ENCODE peak calls at places on chromosomes 11 and 22, in seven cellular contexts. One of them, this sample, is unnamed.
A peak's percentile ranks its signal among the peaks of the same experiment; 100 is the strongest.

GRCh38 chr11:3231851-3232744 is at the start of gene MRGPRE:
- DNase-seq in astrocyte: no peak
- DNase-seq in fibroblast of lung: no peak
- DNase-seq in K562: peak; percentile 85
- DNase-seq in PC-3: no peak
- DNase-seq in mesenchymal stem cell: no peak
- DNase-seq in IMR-90: no peak
- DNase-seq in this sample: no peak

GRCh38 chr11:13011366-13012036 is 2.4 kb downstream of the RASSF10 start:
- DNase-seq in astrocyte: no peak
- DNase-seq in mesenchymal stem cell: no peak
- DNase-seq in IMR-90: no peak
- DNase-seq in fibroblast of lung: no peak
- DNase-seq in PC-3: no peak
- DNase-seq in K562: no peak
- DNase-seq in this sample: no peak

GRCh38 chr11:35352107-35352888 is 67.1 kb downstream of the SLC1A2 start:
- DNase-seq in fibroblast of lung: peak; percentile 80
- DNase-seq in astrocyte: peak; percentile 85
- DNase-seq in mesenchymal stem cell: no peak
- DNase-seq in K562: peak; percentile 82
- DNase-seq in IMR-90: peak; percentile 84
- DNase-seq in PC-3: no peak
- DNase-seq in this sample: no peak

GRCh38 chr11:75591371-75591770 is 29.3 kb downstream of the SERPINH1 start:
- DNase-seq in PC-3: no peak
- DNase-seq in fibroblast of lung: no peak
- DNase-seq in K562: no peak
- DNase-seq in astrocyte: no peak
- DNase-seq in IMR-90: no peak
- DNase-seq in mesenchymal stem cell: no peak
- DNase-seq in this sample: no peak

GRCh38 chr22:25494774-25495173 is 69.7 kb upstream of the GRK3 start:
- DNase-seq in PC-3: no peak
- DNase-seq in mesenchymal stem cell: no peak
- DNase-seq in K562: peak; percentile 14
- DNase-seq in astrocyte: no peak
- DNase-seq in IMR-90: no peak
- DNase-seq in fibroblast of lung: no peak
- DNase-seq in this sample: peak; percentile 9

GRCh38 chr11:64211181-64211872 is 4.8 kb downstream of the FERMT3 start:
- DNase-seq in astrocyte: no peak
- DNase-seq in fibroblast of lung: no peak
- DNase-seq in K562: no peak
- DNase-seq in IMR-90: no peak
- DNase-seq in PC-3: no peak
- DNase-seq in mesenchymal stem cell: no peak
- DNase-seq in this sample: no peak

GRCh38 chr22:28139993-28140392 is 220.9 kb upstream of the PITPNB start:
- DNase-seq in IMR-90: peak; percentile 93
- DNase-seq in K562: no peak
- DNase-seq in fibroblast of lung: peak; percentile 66
- DNase-seq in PC-3: peak; percentile 37
- DNase-seq in astrocyte: peak; percentile 96
- DNase-seq in mesenchymal stem cell: peak; percentile 85
- DNase-seq in this sample: no peak

GRCh38 chr11:27600656-27601055 is 94.1 kb upstream of the LIN7C start:
- DNase-seq in K562: no peak
- DNase-seq in IMR-90: no peak
- DNase-seq in PC-3: no peak
- DNase-seq in fibroblast of lung: no peak
- DNase-seq in astrocyte: no peak
- DNase-seq in mesenchymal stem cell: no peak
- DNase-seq in this sample: no peak

GRCh38 chr11:113006916-113007445 is 45.8 kb downstream of the NCAM1 start:
- DNase-seq in fibroblast of lung: no peak
- DNase-seq in mesenchymal stem cell: no peak
- DNase-seq in K562: no peak
- DNase-seq in astrocyte: peak; percentile 22
- DNase-seq in PC-3: no peak
- DNase-seq in IMR-90: no peak
- DNase-seq in this sample: peak; percentile 62

GRCh38 chr11:114192841-114193389 is 103.3 kb upstream of the NNMT start:
- DNase-seq in fibroblast of lung: no peak
- DNase-seq in IMR-90: no peak
- DNase-seq in K562: peak; percentile 23
- DNase-seq in mesenchymal stem cell: no peak
- DNase-seq in PC-3: no peak
- DNase-seq in astrocyte: no peak
- DNase-seq in this sample: peak; percentile 27

GRCh38 chr11:98455500-98456186 is 565.1 kb upstream of the CNTN5 start:
- DNase-seq in mesenchymal stem cell: no peak
- DNase-seq in PC-3: peak; percentile 32
- DNase-seq in IMR-90: no peak
- DNase-seq in K562: peak; percentile 26
- DNase-seq in fibroblast of lung: no peak
- DNase-seq in astrocyte: no peak
- DNase-seq in this sample: peak; percentile 36

GRCh38 chr11:1197431-1197885 is 25.4 kb upstream of the MUC5B start:
- DNase-seq in K562: no peak
- DNase-seq in PC-3: no peak
- DNase-seq in IMR-90: no peak
- DNase-seq in mesenchymal stem cell: no peak
- DNase-seq in astrocyte: no peak
- DNase-seq in fibroblast of lung: no peak
- DNase-seq in this sample: no peak

GRCh38 chr22:19266547-19267086 is 24.9 kb downstream of the CLTCL1 start:
- DNase-seq in astrocyte: no peak
- DNase-seq in K562: no peak
- DNase-seq in IMR-90: no peak
- DNase-seq in mesenchymal stem cell: no peak
- DNase-seq in PC-3: no peak
- DNase-seq in fibroblast of lung: no peak
- DNase-seq in this sample: no peak

GRCh38 chr11:12599408-12600143 is 74.6 kb upstream of the TEAD1 start:
- DNase-seq in PC-3: peak; percentile 42
- DNase-seq in fibroblast of lung: no peak
- DNase-seq in IMR-90: no peak
- DNase-seq in astrocyte: no peak
- DNase-seq in mesenchymal stem cell: peak; percentile 12
- DNase-seq in K562: peak; percentile 80
- DNase-seq in this sample: peak; percentile 71

GRCh38 chr11:69295995-69296889 is 2.3 kb downstream of the MYEOV start:
- DNase-seq in PC-3: peak; percentile 53
- DNase-seq in IMR-90: peak; percentile 74
- DNase-seq in K562: peak; percentile 53
- DNase-seq in fibroblast of lung: peak; percentile 92
- DNase-seq in astrocyte: no peak
- DNase-seq in mesenchymal stem cell: peak; percentile 97
- DNase-seq in this sample: no peak

GRCh38 chr11:85196955-85197354 is 430.2 kb downstream of the DLG2 start:
- DNase-seq in mesenchymal stem cell: no peak
- DNase-seq in fibroblast of lung: no peak
- DNase-seq in astrocyte: no peak
- DNase-seq in K562: no peak
- DNase-seq in IMR-90: no peak
- DNase-seq in PC-3: no peak
- DNase-seq in this sample: no peak

GRCh38 chr11:62705401-62705800 is 1.8 kb downstream of the BSCL2 start:
- DNase-seq in fibroblast of lung: no peak
- DNase-seq in IMR-90: no peak
- DNase-seq in K562: no peak
- DNase-seq in PC-3: peak; percentile 43
- DNase-seq in astrocyte: no peak
- DNase-seq in mesenchymal stem cell: no peak
- DNase-seq in this sample: no peak
- H3K9ac ChIP-seq in fibroblast of lung: peak overlapping the region; percentile 79
- H3K9ac ChIP-seq in IMR-90: peak overlapping the region; percentile 79
- H3K9ac ChIP-seq in K562: peak overlapping the region; percentile 76
- H3K9ac ChIP-seq in PC-3: peak overlapping the region; percentile 72
- H3K9ac ChIP-seq in astrocyte: peak overlapping the region; percentile 86
- H3K9ac ChIP-seq in mesenchymal stem cell: peak overlapping the region; percentile 98
- H3K9ac ChIP-seq in this sample: peak overlapping the region; percentile 74

GRCh38 chr11:66631883-66632282 is 6.6 kb upstream of the RBM4 start:
- DNase-seq in mesenchymal stem cell: no peak
- DNase-seq in IMR-90: no peak
- DNase-seq in astrocyte: no peak
- DNase-seq in K562: no peak
- DNase-seq in PC-3: no peak
- DNase-seq in fibroblast of lung: no peak
- DNase-seq in this sample: no peak
- H2AFZ ChIP-seq in mesenchymal stem cell: no peak overlapping the region
- H2AFZ ChIP-seq in IMR-90: no peak overlapping the region
- H2AFZ ChIP-seq in astrocyte: no peak overlapping the region
- H2AFZ ChIP-seq in K562: no peak overlapping the region
- H2AFZ ChIP-seq in PC-3: no peak overlapping the region
- H2AFZ ChIP-seq in fibroblast of lung: no peak overlapping the region
- H2AFZ ChIP-seq in this sample: no peak overlapping the region

DNA sequence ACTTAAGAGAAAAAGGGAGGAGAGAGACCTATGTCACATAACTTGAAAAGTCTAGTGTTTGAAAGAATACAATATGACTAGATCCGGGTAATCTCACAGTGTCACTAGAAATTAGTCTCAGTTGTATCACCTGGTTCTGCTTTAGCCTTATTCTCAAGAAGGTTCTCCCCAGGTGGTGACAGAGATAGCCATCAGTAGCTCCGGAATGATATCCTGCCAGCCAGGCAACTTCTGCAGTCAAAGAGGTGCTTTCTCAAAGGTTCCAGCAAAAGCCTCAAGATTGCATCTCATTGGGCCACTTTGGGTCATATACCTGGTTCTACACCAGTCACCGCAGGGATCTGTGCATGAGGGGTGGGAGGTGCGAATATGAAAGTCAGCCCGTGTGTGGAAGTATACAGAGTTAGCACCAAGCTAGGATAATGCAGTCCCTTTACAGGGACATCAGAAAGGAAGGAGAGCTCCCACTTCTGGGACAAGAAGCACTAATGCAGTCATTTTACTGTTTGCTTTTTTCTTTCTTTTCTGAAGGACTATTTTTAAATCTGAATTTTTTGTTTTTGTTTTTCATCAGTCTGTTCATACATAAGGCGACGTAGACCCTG is 61.1 kb downstream of the CYB5R2 start:
- DNase-seq in mesenchymal stem cell: no peak
- DNase-seq in IMR-90: no peak
- DNase-seq in K562: no peak
- DNase-seq in astrocyte: no peak
- DNase-seq in PC-3: no peak
- DNase-seq in fibroblast of lung: no peak
- DNase-seq in this sample: no peak
- H3K9ac ChIP-seq in mesenchymal stem cell: no peak overlapping the region
- H3K9ac ChIP-seq in IMR-90: no peak overlapping the region
- H3K9ac ChIP-seq in K562: no peak overlapping the region
- H3K9ac ChIP-seq in astrocyte: no peak overlapping the region
- H3K9ac ChIP-seq in PC-3: no peak overlapping the region
- H3K9ac ChIP-seq in fibroblast of lung: no peak overlapping the region
- H3K9ac ChIP-seq in this sample: no peak overlapping the region

DNA sequence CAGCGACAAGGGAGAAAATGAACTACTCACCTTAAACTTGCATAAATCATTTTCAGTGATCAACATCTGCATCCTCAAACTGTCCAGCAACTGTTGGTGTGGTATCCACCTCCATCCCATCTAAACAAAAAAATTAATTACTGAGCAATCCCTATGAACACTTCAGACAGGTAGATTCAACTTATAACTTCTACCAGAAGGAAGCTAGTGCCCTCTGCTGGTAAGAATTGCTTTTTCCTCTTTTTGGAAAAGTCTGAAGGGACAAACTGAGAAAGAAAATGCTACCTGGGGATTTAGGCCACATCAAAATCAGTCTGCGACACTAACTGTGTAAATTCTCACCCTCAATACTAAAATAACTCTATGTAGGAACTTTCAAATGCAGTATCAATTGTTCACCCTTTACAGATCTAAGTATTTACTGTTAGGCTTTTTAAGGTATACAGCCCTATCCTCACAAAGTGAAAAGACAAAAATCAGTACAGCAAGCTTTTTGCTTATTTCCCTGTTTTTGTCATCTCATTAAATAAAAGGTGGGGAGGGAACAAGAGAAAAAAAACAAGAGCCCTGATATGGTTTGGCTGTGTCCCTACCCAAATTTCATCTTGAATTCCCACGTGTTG is 17.9 kb downstream of the CLNS1A start:
- DNase-seq in astrocyte: peak; percentile 19
- DNase-seq in PC-3: peak; percentile 92
- DNase-seq in K562: peak; percentile 64
- DNase-seq in fibroblast of lung: peak; percentile 67
- DNase-seq in IMR-90: peak; percentile 54
- DNase-seq in mesenchymal stem cell: peak; percentile 54
- DNase-seq in this sample: peak; percentile 80
- H2AFZ ChIP-seq in astrocyte: no peak overlapping the region
- H2AFZ ChIP-seq in PC-3: no peak overlapping the region
- H2AFZ ChIP-seq in K562: no peak overlapping the region
- H2AFZ ChIP-seq in fibroblast of lung: no peak overlapping the region
- H2AFZ ChIP-seq in IMR-90: no peak overlapping the region
- H2AFZ ChIP-seq in mesenchymal stem cell: no peak overlapping the region
- H2AFZ ChIP-seq in this sample: no peak overlapping the region

GRCh38 chr22:30304495-30305244 is 15.4 kb upstream of the CASTOR1 start:
- DNase-seq in PC-3: peak; percentile 86
- DNase-seq in astrocyte: peak; percentile 33
- DNase-seq in mesenchymal stem cell: no peak
- DNase-seq in K562: no peak
- DNase-seq in fibroblast of lung: no peak
- DNase-seq in IMR-90: no peak
- DNase-seq in this sample: no peak
- H3K9ac ChIP-seq in PC-3: peak overlapping the region; percentile 56
- H3K9ac ChIP-seq in astrocyte: no peak overlapping the region
- H3K9ac ChIP-seq in mesenchymal stem cell: peak overlapping the region; percentile 58
- H3K9ac ChIP-seq in K562: no peak overlapping the region
- H3K9ac ChIP-seq in fibroblast of lung: no peak overlapping the region
- H3K9ac ChIP-seq in IMR-90: no peak overlapping the region
- H3K9ac ChIP-seq in this sample: no peak overlapping the region

GRCh38 chr11:106468091-106468490 is 390.6 kb downstream of the AASDHPPT start:
- DNase-seq in K562: no peak
- DNase-seq in IMR-90: peak; percentile 79
- DNase-seq in astrocyte: peak; percentile 86
- DNase-seq in mesenchymal stem cell: peak; percentile 82
- DNase-seq in fibroblast of lung: peak; percentile 76
- DNase-seq in PC-3: peak; percentile 50
- DNase-seq in this sample: no peak
- H2AFZ ChIP-seq in K562: no peak overlapping the region
- H2AFZ ChIP-seq in IMR-90: no peak overlapping the region
- H2AFZ ChIP-seq in astrocyte: no peak overlapping the region
- H2AFZ ChIP-seq in mesenchymal stem cell: no peak overlapping the region
- H2AFZ ChIP-seq in fibroblast of lung: no peak overlapping the region
- H2AFZ ChIP-seq in PC-3: no peak overlapping the region
- H2AFZ ChIP-seq in this sample: no peak overlapping the region

This sample was measured in neural progenitor cell.